ENCODE peak calls at places on chromosome 3, in four cellular contexts. One of them, this sample, is unnamed.

GRCh38 chr3:107367353-107367752 is 9.9 kb upstream of the CCDC54 start:
- DNase-seq in HepG2: no peak
- DNase-seq in A549: peak
- DNase-seq in K562: peak
- DNase-seq in this sample: peak

GRCh38 chr3:194095902-194096301 is 40.0 kb upstream of the HES1 start:
- DNase-seq in HepG2: no peak
- DNase-seq in K562: no peak
- DNase-seq in A549: no peak
- DNase-seq in this sample: no peak

GRCh38 chr3:52200981-52201679 is 3.2 kb downstream of the ALAS1 start:
- DNase-seq in HepG2: no peak
- DNase-seq in K562: no peak
- DNase-seq in A549: no peak
- DNase-seq in this sample: peak

GRCh38 chr3:77913524-77914174 is 873.8 kb downstream of the ROBO2 start:
- DNase-seq in A549: no peak
- DNase-seq in HepG2: peak
- DNase-seq in K562: no peak
- DNase-seq in this sample: no peak

GRCh38 chr3:115927210-115927609 is 303.9 kb downstream of the GAP43 start:
- DNase-seq in K562: no peak
- DNase-seq in A549: no peak
- DNase-seq in HepG2: no peak
- DNase-seq in this sample: no peak

GRCh38 chr3:168442502-168442901 is 346.8 kb upstream of the GOLIM4 start:
- DNase-seq in HepG2: no peak
- DNase-seq in K562: no peak
- DNase-seq in A549: no peak
- DNase-seq in this sample: no peak

GRCh38 chr3:124818398-124819150 is 68.6 kb downstream of the ITGB5 start:
- DNase-seq in HepG2: no peak
- DNase-seq in A549: no peak
- DNase-seq in K562: no peak
- DNase-seq in this sample: peak

GRCh38 chr3:53671192-53672021 is 174.8 kb downstream of the CHDH start:
- DNase-seq in HepG2: no peak
- DNase-seq in K562: no peak
- DNase-seq in A549: no peak
- DNase-seq in this sample: no peak

GRCh38 chr3:69435274-69436262 is 49.7 kb upstream of the FRMD4B start:
- DNase-seq in HepG2: no peak
- DNase-seq in K562: no peak
- DNase-seq in A549: no peak
- DNase-seq in this sample: no peak

GRCh38 chr3:12363397-12364195 is 74.7 kb downstream of the PPARG start:
- DNase-seq in HepG2: no peak
- DNase-seq in K562: no peak
- DNase-seq in A549: no peak
- DNase-seq in this sample: no peak

GRCh38 chr3:194112120-194113106 is 23.5 kb upstream of the HES1 start:
- DNase-seq in A549: peak
- DNase-seq in K562: no peak
- DNase-seq in HepG2: peak
- DNase-seq in this sample: no peak

GRCh38 chr3:160968731-160969130 is 136.4 kb downstream of the B3GALNT1 start:
- DNase-seq in A549: no peak
- DNase-seq in HepG2: no peak
- DNase-seq in K562: no peak
- DNase-seq in this sample: peak

GRCh38 chr3:32500225-32500624 is 2.4 kb downstream of the CMTM6 start:
- DNase-seq in K562: no peak
- DNase-seq in A549: no peak
- DNase-seq in HepG2: no peak
- DNase-seq in this sample: peak

GRCh38 chr3:20060924-20061323 is 20.7 kb downstream of the KAT2B start:
- DNase-seq in HepG2: no peak
- DNase-seq in K562: no peak
- DNase-seq in A549: no peak
- DNase-seq in this sample: peak

GRCh38 chr3:55721716-55722484 is 234.8 kb upstream of the WNT5A start:
- DNase-seq in K562: peak
- DNase-seq in HepG2: no peak
- DNase-seq in A549: no peak
- DNase-seq in this sample: peak

GRCh38 chr3:4976109-4976508 is 3.1 kb upstream of the BHLHE40 start:
- DNase-seq in K562: peak
- DNase-seq in A549: peak
- DNase-seq in HepG2: peak
- DNase-seq in this sample: peak

GRCh38 chr3:65146149-65146548 is 458.3 kb upstream of the ADAMTS9 start:
- DNase-seq in K562: no peak
- DNase-seq in A549: no peak
- DNase-seq in HepG2: no peak
- DNase-seq in this sample: no peak

GRCh38 chr3:123884258-123884831 is at the start of gene MYLK:
- DNase-seq in A549: peak
- DNase-seq in HepG2: peak
- DNase-seq in K562: peak
- DNase-seq in this sample: peak

GRCh38 chr3:85495602-85496001 is 536.8 kb downstream of the CADM2 start:
- DNase-seq in HepG2: no peak
- DNase-seq in K562: no peak
- DNase-seq in A549: no peak
- DNase-seq in this sample: no peak

GRCh38 chr3:103992469-103992868 is 1374.2 kb upstream of the ALCAM start:
- DNase-seq in HepG2: no peak
- DNase-seq in K562: no peak
- DNase-seq in A549: peak
- DNase-seq in this sample: no peak

GRCh38 chr3:101148001-101148400 is 154.8 kb upstream of the ABI3BP start:
- DNase-seq in A549: no peak
- DNase-seq in K562: peak
- DNase-seq in HepG2: no peak
- DNase-seq in this sample: no peak

GRCh38 chr3:152444029-152444641 is 175.4 kb downstream of the MBNL1 start:
- DNase-seq in K562: no peak
- DNase-seq in HepG2: peak
- DNase-seq in A549: peak
- DNase-seq in this sample: peak

GRCh38 chr3:196563721-196564225 is 4.6 kb downstream of the WDR53 start:
- DNase-seq in K562: no peak
- DNase-seq in A549: peak
- DNase-seq in HepG2: no peak
- DNase-seq in this sample: peak
- TF ChIP-seq MAZ in K562: no peak
- TF ChIP-seq MAZ in A549: no peak
- TF ChIP-seq MAZ in HepG2: no peak
- TF ChIP-seq MAZ in this sample: no peak

GRCh38 chr3:71591106-71591505 is 7.6 kb upstream of the FOXP1 start:
- DNase-seq in A549: no peak
- DNase-seq in HepG2: no peak
- DNase-seq in K562: no peak
- DNase-seq in this sample: peak
- H3K4me2 ChIP-seq in A549: no peak
- H3K4me2 ChIP-seq in HepG2: no peak
- H3K4me2 ChIP-seq in K562: no peak
- H3K4me2 ChIP-seq in this sample: no peak

GRCh38 chr3:61251174-61251972 is at the start of gene FHIT:
- DNase-seq in HepG2: peak
- DNase-seq in K562: peak
- DNase-seq in A549: peak
- DNase-seq in this sample: peak
- TF ChIP-seq POLR2A in HepG2: peak
- TF ChIP-seq POLR2A in K562: peak
- TF ChIP-seq POLR2A in A549: no peak
- TF ChIP-seq POLR2A in this sample: no peak

DNA sequence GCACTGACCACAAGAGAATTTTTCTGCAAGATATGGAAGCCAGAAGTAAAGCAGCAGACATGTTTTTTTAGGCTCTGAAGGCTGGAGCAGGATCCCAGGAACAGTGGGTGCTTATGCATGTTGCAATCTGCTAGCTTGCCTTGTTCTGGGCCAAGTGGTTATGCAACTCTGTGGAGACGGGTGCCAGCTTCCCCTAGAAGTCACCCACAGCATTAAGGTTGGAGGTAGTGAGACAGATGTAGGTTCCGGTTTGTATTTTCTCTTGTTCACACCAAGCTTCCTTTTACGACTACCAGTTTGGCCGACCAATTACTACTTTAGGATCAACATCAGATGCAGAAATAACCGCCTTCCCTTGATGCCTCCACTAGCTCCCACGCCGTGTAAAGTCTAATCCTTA is 11.1 kb downstream of the DPH3 start:
- DNase-seq in K562: no peak
- DNase-seq in HepG2: no peak
- DNase-seq in A549: no peak
- DNase-seq in this sample: no peak
- TF ChIP-seq MAZ in K562: no peak
- TF ChIP-seq MAZ in HepG2: no peak
- TF ChIP-seq MAZ in A549: no peak
- TF ChIP-seq MAZ in this sample: no peak

GRCh38 chr3:15903164-15903563 is 105.4 kb upstream of the ANKRD28 start:
- DNase-seq in HepG2: no peak
- DNase-seq in K562: no peak
- DNase-seq in A549: no peak
- DNase-seq in this sample: peak
- H3K4me2 ChIP-seq in HepG2: no peak
- H3K4me2 ChIP-seq in K562: no peak
- H3K4me2 ChIP-seq in A549: no peak
- H3K4me2 ChIP-seq in this sample: no peak

DNA sequence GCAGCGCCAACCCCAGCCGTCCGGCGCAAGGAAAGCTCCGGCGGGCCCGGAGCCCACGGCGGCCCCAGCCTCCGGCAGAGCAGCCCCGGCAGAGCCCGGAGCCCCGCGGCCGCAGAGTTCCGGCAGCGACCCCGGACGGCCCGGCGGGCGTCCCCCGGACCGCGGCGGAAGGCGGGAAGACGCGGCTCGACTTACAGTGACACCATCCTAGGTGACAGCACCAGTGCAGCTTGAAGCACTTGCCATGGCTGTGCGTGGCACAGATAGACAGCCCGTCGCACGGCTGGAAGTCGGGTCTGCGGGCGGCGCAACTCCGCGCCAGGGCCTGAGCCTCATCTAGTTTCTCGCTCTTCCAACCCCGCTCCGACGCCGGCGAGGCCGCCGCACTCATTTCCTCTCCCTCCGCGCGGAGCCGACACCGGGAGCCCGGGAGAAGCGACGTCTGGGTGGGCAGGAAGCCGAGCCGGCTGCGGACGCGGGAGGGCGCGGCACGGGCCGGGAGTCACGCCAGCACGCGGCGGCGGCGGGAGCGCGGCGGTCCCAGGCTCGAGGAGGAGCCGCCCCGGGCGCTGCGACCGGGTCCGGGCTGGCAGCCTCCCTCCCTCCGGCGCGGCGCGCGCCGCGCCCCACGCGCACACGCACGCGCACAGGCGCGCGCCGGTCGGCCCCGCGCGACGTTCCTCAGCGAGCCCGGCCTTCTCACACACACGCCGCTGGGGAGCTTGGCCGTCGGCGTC is at the start of gene C3orf70:
- DNase-seq in HepG2: no peak
- DNase-seq in A549: peak
- DNase-seq in K562: peak
- DNase-seq in this sample: peak
- TF ChIP-seq POLR2A in HepG2: no peak
- TF ChIP-seq POLR2A in A549: no peak
- TF ChIP-seq POLR2A in K562: no peak
- TF ChIP-seq POLR2A in this sample: no peak

This sample was measured in IMR-90.